ENCODE peak calls at places on chromosomes 5 and 9, in four cellular contexts. H is HCT116, I is left ventricle myocardium inferior, U is colonic mucosa. B is an unnamed sample.
A peak's percentile ranks its signal among the peaks of the same experiment; 100 is the strongest.

GRCh38 chr5:73170522-73170921 is 2.5 kb upstream of the TMEM174 start:
- DNase-seq in U (peak; percentile 62), I (no peak), H (peak; percentile 8), B (no peak)

GRCh38 chr5:98905857-98906688 is 22.7 kb downstream of the CHD1 start:
- DNase-seq in H (no peak), I (no peak), U (no peak), B (peak; percentile 19)

GRCh38 chr5:111792659-111793058 is 35.7 kb upstream of the NREP start:
- DNase-seq in I (no peak), H (no peak), U (no peak), B (no peak)

GRCh38 chr5:131430794-131431193 is 166.9 kb downstream of the CDC42SE2 start:
- DNase-seq in H (no peak), I (no peak), U (no peak), B (no peak)

GRCh38 chr5:56251918-56252553 is 18.9 kb upstream of the ANKRD55 start:
- DNase-seq in I (no peak), U (no peak), H (no peak), B (no peak)

GRCh38 chr9:113547501-113547900 is 84.0 kb downstream of the RGS3 start:
- DNase-seq in H (no peak), I (no peak), U (no peak), B (no peak)

GRCh38 chr5:149688406-149688805 is 41.7 kb upstream of the PPARGC1B start:
- DNase-seq in U (no peak), I (no peak), H (no peak), B (no peak)

GRCh38 chr5:50792845-50793244 is 126.4 kb downstream of the PARP8 start:
- DNase-seq in I (no peak), H (no peak), U (no peak), B (no peak)

GRCh38 chr5:16528382-16528849 is 62.8 kb upstream of the ZNF622 start:
- DNase-seq in I (no peak), U (no peak), H (no peak), B (no peak)

GRCh38 chr5:141742866-141743651 is 61.0 kb upstream of the ARAP3 start:
- DNase-seq in H (no peak), U (peak; percentile 23), I (no peak), B (no peak)

GRCh38 chr9:116572095-116572748 is 114.9 kb upstream of the TRIM32 start:
- DNase-seq in I (peak; percentile 92), U (peak; percentile 82), H (peak; percentile 33), B (peak; percentile 74)

GRCh38 chr9:1125741-1126140 is 75.6 kb downstream of the DMRT2 start:
- DNase-seq in H (no peak), I (no peak), U (no peak), B (no peak)

GRCh38 chr5:75566710-75567309 is 44.4 kb upstream of the ANKDD1B start:
- DNase-seq in H (peak; percentile 80), I (no peak), U (no peak), B (peak; percentile 61)

GRCh38 chr5:160311491-160312138 is 749 bp downstream of the CCNJL start:
- DNase-seq in H (no peak), U (no peak), I (peak; percentile 52), B (no peak)

GRCh38 chr5:10885026-10885425 is 124.0 kb upstream of the DAP start:
- DNase-seq in H (no peak), I (no peak), U (no peak), B (no peak)

DNA sequence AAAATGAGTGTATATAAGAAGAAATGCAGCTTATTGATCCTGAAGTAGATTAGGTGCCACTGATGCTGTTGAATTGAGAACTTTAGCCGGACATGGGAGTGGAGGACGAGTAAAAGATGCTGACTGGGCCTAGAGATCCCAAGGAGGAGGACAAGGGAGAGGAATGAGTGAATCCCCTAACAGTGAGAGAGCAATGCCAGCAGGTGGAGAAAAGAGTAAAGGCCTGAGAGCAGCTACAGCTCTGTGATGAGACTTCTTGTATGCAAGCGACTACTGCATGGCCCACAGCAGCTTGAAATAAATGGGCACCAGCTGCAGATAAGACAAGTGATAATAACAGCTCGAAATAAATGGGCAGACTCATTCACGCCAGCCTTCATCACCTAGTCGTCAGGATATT is 44.5 kb upstream of the JMY start:
- DNase-seq in I (no peak), U (no peak), H (no peak), B (no peak)
- TF ChIP-seq CTCF in I (no peak), U (no peak), H (no peak), B (no peak)

GRCh38 chr9:93020785-93021670 is 37.5 kb upstream of the SUSD3 start:
- DNase-seq in U (no peak), I (no peak), H (no peak), B (no peak)
- TF ChIP-seq CTCF in U (no peak), I (no peak), H (no peak), B (no peak)

GRCh38 chr5:102152906-102153787 is 142.9 kb downstream of the SLCO4C1 start:
- DNase-seq in H (peak; percentile 35), U (peak; percentile 24), I (no peak), B (peak; percentile 25)
- TF ChIP-seq CTCF in H (peak; percentile 35), U (peak; percentile 35), I (peak; percentile 24), B (peak; percentile 47)

GRCh38 chr5:113294341-113295110 is 140.3 kb downstream of the TSSK1B start:
- DNase-seq in I (peak; percentile 93), U (peak; percentile 80), H (peak; percentile 56), B (peak; percentile 76)
- TF ChIP-seq CTCF in I (peak; percentile 29), U (no peak), H (no peak), B (no peak)

GRCh38 chr9:93036887-93037475 is 21.5 kb upstream of the SUSD3 start:
- DNase-seq in U (no peak), I (no peak), H (no peak), B (no peak)
- TF ChIP-seq CTCF in U (no peak), I (no peak), H (no peak), B (no peak)

DNA sequence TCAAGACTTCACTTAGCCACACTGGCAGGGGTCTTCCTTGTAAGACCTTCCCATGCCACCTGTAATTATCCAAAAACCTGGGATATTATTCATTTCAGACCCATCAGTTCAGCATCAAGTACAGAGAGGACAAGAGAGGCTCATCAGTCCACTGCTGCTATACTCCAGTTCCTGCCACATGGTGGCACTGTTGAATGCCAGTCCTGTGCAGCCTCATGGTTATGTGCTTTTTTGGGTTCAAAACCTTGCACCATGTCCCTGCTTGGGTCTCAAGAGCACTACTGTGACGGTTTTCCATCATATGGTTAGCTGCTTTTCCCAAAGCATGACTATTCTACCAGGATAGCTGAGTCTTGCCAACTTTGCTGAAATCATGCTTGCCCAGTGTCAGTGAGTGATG is 8.5 kb downstream of the PTGS1 start:
- DNase-seq in H (no peak), I (no peak), U (no peak), B (no peak)
- TF ChIP-seq CTCF in H (peak; percentile 43), I (no peak), U (no peak), B (peak; percentile 13)

DNA sequence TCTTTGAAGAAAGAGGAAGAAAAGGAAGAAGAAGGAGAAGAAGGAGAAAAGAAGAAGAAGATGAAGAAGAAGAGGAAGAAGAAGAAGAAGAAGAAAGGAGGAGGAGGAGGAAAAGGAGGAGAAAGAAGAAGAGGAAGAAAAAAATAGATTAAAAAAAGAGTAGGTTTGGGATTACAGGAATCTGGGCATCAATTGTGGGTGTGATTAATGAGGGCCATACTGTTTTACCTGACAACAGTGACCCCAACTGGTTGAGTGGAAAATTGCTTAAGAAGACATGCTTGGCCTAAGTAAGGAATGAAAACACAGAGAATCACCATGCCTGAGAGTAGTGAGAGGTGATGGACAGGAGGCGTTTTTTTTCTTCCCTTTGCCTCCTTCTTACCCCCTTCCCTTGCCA is 114.6 kb downstream of the FAM170A start:
- DNase-seq in I (no peak), H (peak; percentile 59), U (peak; percentile 30), B (peak; percentile 47)
- TF ChIP-seq CTCF in I (no peak), H (peak; percentile 34), U (peak; percentile 38), B (peak; percentile 69)

GRCh38 chr9:91768977-91769916 is 180.8 kb downstream of the ROR2 start:
- DNase-seq in H (no peak), U (no peak), I (no peak), B (peak; percentile 3)

GRCh38 chr9:91770229-91770628 is 179.8 kb downstream of the ROR2 start:
- DNase-seq in I (no peak), H (no peak), U (peak; percentile 49), B (no peak)

GRCh38 chr9:91773166-91773565 is 176.9 kb downstream of the ROR2 start:
- DNase-seq in I (no peak), H (no peak), U (no peak), B (peak; percentile 3)

GRCh38 chr9:91771864-91772263 is 178.2 kb downstream of the ROR2 start:
- DNase-seq in I (no peak), U (no peak), H (no peak), B (no peak)

DNA sequence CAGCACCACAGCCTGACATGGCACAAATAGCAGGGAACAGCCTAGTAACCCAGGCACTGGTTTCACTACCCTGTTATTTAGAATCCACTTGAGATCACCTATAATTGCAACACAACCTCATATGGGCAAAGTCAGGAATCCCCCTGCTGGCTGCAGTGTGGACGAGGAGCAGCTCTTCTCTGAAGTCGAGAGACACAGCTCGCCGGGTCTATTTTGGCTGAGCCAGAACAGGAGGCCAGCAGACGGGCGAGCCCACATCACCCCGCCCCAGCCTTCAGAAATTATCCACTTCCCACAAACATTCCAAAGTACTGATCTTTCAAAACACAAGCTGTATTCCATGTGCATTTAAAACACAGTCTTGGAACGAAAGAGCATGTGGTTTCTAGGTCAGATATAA is 179.0 kb downstream of the ROR2 start:
- DNase-seq in H (no peak), U (peak; percentile 38), I (no peak), B (no peak)
- TF ChIP-seq CTCF in H (no peak), U (no peak), I (no peak), B (no peak)

DNA sequence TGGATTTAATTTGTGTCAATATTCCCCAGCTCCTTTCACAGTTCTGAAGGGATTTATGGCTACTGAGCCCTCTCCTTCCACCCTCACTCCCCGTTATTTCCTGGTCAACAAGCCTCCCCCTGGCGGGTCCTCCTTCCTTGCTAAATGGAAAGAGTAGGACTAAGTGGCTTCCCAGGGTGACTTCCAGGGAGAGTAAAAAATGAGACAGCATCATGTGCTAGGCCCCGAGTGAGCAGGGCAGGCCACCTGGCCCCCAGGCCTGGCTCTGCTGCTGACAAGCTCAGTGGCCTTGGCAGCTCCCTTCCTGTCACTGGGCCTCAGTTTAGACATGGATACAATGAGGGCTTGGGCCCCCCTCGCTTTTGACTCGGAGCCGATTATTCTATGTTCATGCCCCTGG is 201.3 kb downstream of the HSPA4 start:
- DNase-seq in I (no peak), H (no peak), U (no peak), B (no peak)
- TF ChIP-seq CTCF in I (no peak), H (no peak), U (no peak), B (no peak)

DNA sequence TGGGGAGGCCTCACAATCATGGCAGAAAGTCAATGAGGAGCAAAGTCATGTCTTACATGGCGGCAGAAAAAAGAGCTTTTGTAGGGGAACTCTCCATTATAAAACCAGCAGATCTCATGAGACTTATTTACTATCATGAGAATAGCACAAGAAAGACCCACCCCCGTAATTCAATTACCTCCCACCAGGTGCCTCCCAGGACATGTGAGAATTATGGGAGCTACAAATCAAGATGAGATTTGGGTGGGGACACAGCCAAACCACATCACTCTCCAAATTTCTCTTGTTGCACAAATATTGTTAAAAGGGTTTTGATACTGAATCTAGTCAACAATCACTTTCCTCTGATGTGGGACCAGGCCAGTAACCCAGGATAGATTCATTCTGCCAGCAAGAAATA is 1176.1 kb downstream of the CDH9 start:
- DNase-seq in I (no peak), U (no peak), H (no peak), B (no peak)
- TF ChIP-seq CTCF in I (no peak), U (no peak), H (no peak), B (no peak)